ENCODE peak calls at places on chromosomes 6 and 20, in six cellular contexts. J is neural progenitor cell, C is GM12878, Y is foreskin keratinocyte, A is fibroblast of lung, W is pancreas. X is an unnamed sample.

GRCh38 chr20:25041813-25042530 is 16.0 kb downstream of the ACSS1 start:
- DNase-seq in C (no peak), W (no peak), A (no peak), Y (no peak), J (no peak), X (no peak)

GRCh38 chr6:52663120-52663934 is 7.6 kb upstream of the TMEM14A start:
- DNase-seq in C (peak), W (peak), J (peak), A (peak), Y (no peak), X (peak)

GRCh38 chr6:135025175-135025574 is 29.4 kb downstream of the HBS1L start:
- DNase-seq in Y (no peak), W (no peak), A (no peak), J (no peak), C (no peak), X (no peak)

GRCh38 chr6:133551847-133552331 is 310.7 kb downstream of the EYA4 start:
- DNase-seq in C (no peak), A (peak), J (no peak), W (no peak), Y (peak), X (peak)

GRCh38 chr6:166644631-166645030 is 17.6 kb upstream of the RPS6KA2 start:
- DNase-seq in J (no peak), W (no peak), A (no peak), C (no peak), Y (no peak), X (no peak)

GRCh38 chr6:144782634-144783033 is 497.5 kb downstream of the UTRN start:
- DNase-seq in A (no peak), W (no peak), C (no peak), J (no peak), Y (no peak), X (no peak)

GRCh38 chr6:18215436-18215835 is 48.9 kb downstream of the DEK start:
- DNase-seq in J (no peak), Y (no peak), C (no peak), W (no peak), A (no peak), X (no peak)

GRCh38 chr20:62712606-62713005 is 4.0 kb downstream of the NTSR1 start:
- DNase-seq in C (no peak), A (no peak), Y (no peak), J (no peak), W (no peak), X (no peak)

GRCh38 chr6:34459899-34460593 is 5.8 kb upstream of the PACSIN1 start:
- DNase-seq in Y (peak), A (peak), W (peak), J (peak), C (peak), X (peak)
- TF ChIP-seq CTCF in Y (peak), A (peak), W (peak), J (peak), C (peak), X (peak)

DNA sequence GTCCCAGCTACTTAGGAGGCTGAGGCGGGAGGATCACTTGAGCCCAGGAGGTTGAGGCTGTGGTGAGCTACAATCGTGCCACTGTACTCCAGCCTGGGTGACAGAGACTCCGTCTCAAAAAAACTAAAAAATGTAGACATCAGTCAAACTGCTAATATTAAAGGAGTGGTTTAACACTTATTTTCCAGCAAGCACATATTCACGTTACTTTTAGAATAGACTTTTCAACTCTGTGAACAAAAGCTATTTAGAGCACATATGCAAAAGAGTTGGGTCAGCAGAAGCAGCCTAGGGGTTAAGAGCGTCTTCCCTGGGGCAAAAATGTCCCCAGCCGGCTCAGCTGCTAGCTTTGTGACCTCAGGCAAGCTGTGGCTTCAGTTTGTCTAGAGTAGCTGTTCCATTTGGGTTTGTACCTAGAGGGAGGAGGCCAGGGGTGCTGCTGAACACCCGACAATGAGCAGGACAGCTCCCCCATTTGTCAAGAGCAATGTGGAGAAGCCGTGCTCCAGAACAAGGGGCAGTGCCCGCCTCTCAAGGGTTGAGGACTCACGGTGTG is 62.5 kb upstream of the PTGIS start:
- DNase-seq in Y (no peak), C (peak), J (no peak), W (no peak), A (no peak), X (no peak)
- H3K27ac ChIP-seq in Y (no peak), C (peak), J (no peak), W (no peak), A (no peak), X (peak)

DNA sequence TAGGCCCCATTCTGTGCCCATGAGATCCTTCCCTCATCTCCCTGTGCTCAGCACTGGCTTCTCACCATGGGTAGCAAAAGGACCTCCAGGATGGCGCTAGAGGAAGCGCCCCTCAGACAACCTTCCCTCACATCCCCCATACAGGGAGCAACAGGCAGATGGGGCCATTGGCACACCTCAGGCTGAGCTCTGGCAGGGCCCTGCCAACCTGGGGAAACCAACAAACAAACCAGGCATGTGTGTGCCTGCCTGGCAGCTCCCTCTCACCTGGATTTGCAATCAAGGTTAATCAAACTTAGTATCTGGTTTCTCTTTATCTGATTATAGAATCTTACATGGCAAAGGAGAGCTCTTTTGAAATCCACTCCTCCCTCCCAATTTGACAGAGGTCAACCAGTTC is 134.9 kb downstream of the SLC23A2 start:
- DNase-seq in C (no peak), A (no peak), J (no peak), Y (peak), W (no peak), X (peak)
- TF ChIP-seq CTCF in C (no peak), A (no peak), J (no peak), Y (peak), W (no peak), X (no peak)

GRCh38 chr6:45072014-45072413 is 256.1 kb upstream of the RUNX2 start:
- DNase-seq in A (peak), Y (no peak), J (no peak), C (no peak), W (no peak), X (no peak)

GRCh38 chr6:45075246-45075645 is 252.9 kb upstream of the RUNX2 start:
- DNase-seq in A (peak), J (no peak), C (no peak), W (no peak), Y (peak), X (peak)

GRCh38 chr6:45074423-45074822 is 253.7 kb upstream of the RUNX2 start:
- DNase-seq in Y (peak), A (no peak), W (no peak), J (no peak), C (no peak), X (no peak)

GRCh38 chr6:45073771-45074170 is 254.4 kb upstream of the RUNX2 start:
- DNase-seq in A (no peak), W (no peak), Y (peak), C (no peak), J (no peak), X (no peak)

DNA sequence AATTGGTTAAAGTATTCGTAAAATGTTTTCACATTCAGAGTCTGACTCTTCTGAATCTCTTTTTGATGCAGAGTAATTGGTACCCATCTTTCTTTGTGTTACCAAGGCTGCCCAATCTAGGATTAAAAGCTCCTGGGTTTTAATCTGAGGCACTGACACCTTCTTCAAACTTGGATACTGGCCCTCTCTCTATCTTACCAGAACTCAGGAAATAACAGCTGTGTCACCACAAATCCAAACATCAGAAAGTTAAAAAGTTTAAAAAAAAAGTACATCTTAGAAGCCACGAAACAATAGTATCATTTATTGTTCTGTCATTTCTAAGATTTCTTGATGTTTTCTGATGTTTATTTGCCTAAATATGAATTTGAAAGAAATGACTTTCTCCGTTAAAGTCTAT is 255.5 kb upstream of the RUNX2 start:
- DNase-seq in Y (no peak), A (no peak), J (no peak), C (no peak), W (no peak), X (no peak)
- H3K27ac ChIP-seq in Y (peak), A (no peak), J (no peak), C (no peak), W (no peak), X (no peak)